ENCODE peak calls at places on chromosomes 6 and 20, in four cellular contexts. X, J, F and Y are unnamed samples.

GRCh38 chr6:79544299-79544927 is 7.2 kb upstream of the LCA5 start:
- DNase-seq in J (no peak), F (no peak), X (no peak), Y (no peak)

GRCh38 chr20:1816384-1817381 is 78.5 kb upstream of the SIRPA start:
- DNase-seq in J (no peak), X (peak), F (no peak), Y (peak)

GRCh38 chr20:23111307-23111943 is 25.3 kb upstream of the CD93 start:
- DNase-seq in X (no peak), F (no peak), J (no peak), Y (no peak)

GRCh38 chr6:73879466-73879865 is 183.5 kb downstream of the CD109 start:
- DNase-seq in J (no peak), F (no peak), X (no peak), Y (no peak)

GRCh38 chr6:149974825-149975224 is 11.1 kb downstream of the ULBP1 start:
- DNase-seq in J (no peak), F (no peak), X (no peak), Y (no peak)

GRCh38 chr20:64232794-64233193 is 22.8 kb upstream of the PCMTD2 start:
- DNase-seq in X (peak), J (peak), F (no peak), Y (no peak)

GRCh38 chr6:30883476-30883742 is 910 bp upstream of the DDR1 start:
- DNase-seq in J (no peak), F (no peak), X (no peak), Y (no peak)

GRCh38 chr6:3017304-3017703 is 17.6 kb downstream of the NQO2 start:
- DNase-seq in X (no peak), J (no peak), F (no peak), Y (no peak)

GRCh38 chr20:17747431-17747846 is 47.7 kb downstream of the BANF2 start:
- DNase-seq in X (peak), F (no peak), J (no peak), Y (peak)

GRCh38 chr6:39420300-39421265 is 98.1 kb upstream of the KCNK16 start:
- DNase-seq in J (no peak), X (no peak), F (no peak), Y (no peak)

GRCh38 chr6:169779896-169780295 is 28.5 kb downstream of the ERMARD start:
- DNase-seq in X (no peak), J (no peak), F (no peak), Y (no peak)

GRCh38 chr6:155442562-155442961 is 13.1 kb downstream of the NOX3 start:
- DNase-seq in F (no peak), J (no peak), X (no peak), Y (no peak)

GRCh38 chr6:109508166-109508860 is 25.3 kb upstream of the ZBTB24 start:
- DNase-seq in X (no peak), F (no peak), J (peak), Y (no peak)

GRCh38 chr6:88220493-88220892 is 54.3 kb upstream of the CNR1 start:
- DNase-seq in F (no peak), J (peak), X (peak), Y (peak)

GRCh38 chr6:28742668-28743270 is 181.0 kb downstream of the TRIM27 start:
- DNase-seq in J (no peak), F (no peak), X (peak), Y (peak)

GRCh38 chr20:21808863-21809664 is 103.6 kb downstream of the PAX1 start:
- DNase-seq in F (no peak), X (peak), J (peak), Y (peak)

GRCh38 chr20:61420056-61420455 is 168.0 kb downstream of the CDH4 start:
- DNase-seq in J (no peak), X (no peak), F (no peak), Y (no peak)

GRCh38 chr6:38564301-38564700 is 75.4 kb downstream of the BTBD9 start:
- DNase-seq in F (no peak), X (no peak), J (no peak), Y (no peak)

GRCh38 chr20:5127859-5128409 is 1.1 kb downstream of the CDS2 start:
- DNase-seq in F (no peak), J (no peak), X (no peak), Y (no peak)

GRCh38 chr20:1537731-1538058 is 19.8 kb downstream of the SIRPD start:
- DNase-seq in X (no peak), F (no peak), J (no peak), Y (no peak)

GRCh38 chr20:56941101-56941686 is 312.1 kb downstream of the TFAP2C start:
- DNase-seq in X (no peak), F (no peak), J (no peak), Y (no peak)

GRCh38 chr20:62350098-62350628 is 16.9 kb downstream of the LAMA5 start:
- DNase-seq in X (peak), J (peak), F (no peak), Y (peak)

GRCh38 chr6:42045538-42046460 is 4.5 kb upstream of the TAF8 start:
- DNase-seq in X (peak), F (peak), J (peak), Y (peak)

GRCh38 chr20:63268256-63268655 is 4.4 kb upstream of the ARFGAP1 start:
- DNase-seq in J (peak), X (no peak), F (no peak), Y (no peak)

GRCh38 chr20:42364446-42364845 is 746.3 kb upstream of the CHD6 start:
- DNase-seq in J (no peak), X (no peak), F (no peak), Y (no peak)
- H3K27ac ChIP-seq in J (no peak), X (no peak), F (no peak), Y (no peak)

DNA sequence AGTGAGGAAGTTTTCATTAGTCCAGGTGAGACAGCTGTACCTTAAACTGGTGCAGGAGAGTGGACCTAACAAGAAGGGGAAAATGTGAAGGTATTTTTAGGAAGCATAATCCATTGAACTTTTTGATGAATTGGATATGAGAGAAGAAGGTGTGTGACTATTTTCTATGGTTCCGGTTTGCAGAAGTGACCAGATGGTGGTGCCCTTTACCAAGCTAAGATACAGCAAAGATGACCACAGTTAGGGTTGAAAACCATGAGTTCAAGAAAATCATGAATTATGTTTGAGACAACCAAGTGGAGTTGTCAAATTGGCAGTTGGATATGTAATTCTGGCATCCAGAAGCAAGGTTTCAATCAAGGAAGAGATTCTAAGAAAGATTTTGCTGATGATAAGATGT is 61.9 kb upstream of the NRSN1 start:
- DNase-seq in X (peak), J (peak), F (no peak), Y (no peak)
- TF ChIP-seq CTCF in X (peak), J (peak), F (no peak), Y (peak)

DNA sequence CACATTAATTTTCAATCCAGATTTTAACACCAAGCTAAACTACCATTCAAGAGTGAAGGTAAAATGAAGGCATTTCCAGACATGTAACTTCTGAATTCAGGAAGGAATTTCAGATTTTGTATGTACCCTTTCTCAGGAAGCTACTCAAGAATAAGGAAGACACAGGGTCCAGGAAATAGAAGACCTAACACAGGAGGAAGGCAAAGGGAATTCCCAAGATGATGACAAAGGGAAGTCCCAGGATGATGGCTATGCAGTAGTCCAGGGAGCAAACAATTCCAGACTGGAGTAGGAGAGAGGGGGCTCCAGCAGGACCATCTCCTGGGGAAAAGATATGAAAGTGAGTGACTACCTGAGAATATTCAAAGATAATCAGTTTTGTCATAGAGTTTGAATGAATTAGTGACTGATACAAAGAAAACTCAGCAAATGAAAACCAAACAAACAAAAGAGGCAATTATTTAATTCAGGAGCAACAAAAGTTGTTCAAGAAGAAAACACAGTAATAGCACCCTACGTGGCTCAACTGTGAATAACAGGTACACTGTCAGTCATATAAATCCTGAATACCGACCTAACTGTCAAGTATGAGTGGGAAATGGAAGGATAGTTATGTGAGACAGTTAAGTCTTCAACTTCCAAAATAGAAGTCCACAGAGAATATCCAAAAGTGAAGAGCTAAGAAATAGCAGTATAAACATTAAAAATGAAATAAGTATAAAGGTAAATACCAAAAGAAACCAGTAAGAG is 4.0 kb downstream of the RNF24 start:
- DNase-seq in F (no peak), J (no peak), X (no peak), Y (no peak)
- H3K27ac ChIP-seq in F (no peak), J (no peak), X (no peak), Y (no peak)

DNA sequence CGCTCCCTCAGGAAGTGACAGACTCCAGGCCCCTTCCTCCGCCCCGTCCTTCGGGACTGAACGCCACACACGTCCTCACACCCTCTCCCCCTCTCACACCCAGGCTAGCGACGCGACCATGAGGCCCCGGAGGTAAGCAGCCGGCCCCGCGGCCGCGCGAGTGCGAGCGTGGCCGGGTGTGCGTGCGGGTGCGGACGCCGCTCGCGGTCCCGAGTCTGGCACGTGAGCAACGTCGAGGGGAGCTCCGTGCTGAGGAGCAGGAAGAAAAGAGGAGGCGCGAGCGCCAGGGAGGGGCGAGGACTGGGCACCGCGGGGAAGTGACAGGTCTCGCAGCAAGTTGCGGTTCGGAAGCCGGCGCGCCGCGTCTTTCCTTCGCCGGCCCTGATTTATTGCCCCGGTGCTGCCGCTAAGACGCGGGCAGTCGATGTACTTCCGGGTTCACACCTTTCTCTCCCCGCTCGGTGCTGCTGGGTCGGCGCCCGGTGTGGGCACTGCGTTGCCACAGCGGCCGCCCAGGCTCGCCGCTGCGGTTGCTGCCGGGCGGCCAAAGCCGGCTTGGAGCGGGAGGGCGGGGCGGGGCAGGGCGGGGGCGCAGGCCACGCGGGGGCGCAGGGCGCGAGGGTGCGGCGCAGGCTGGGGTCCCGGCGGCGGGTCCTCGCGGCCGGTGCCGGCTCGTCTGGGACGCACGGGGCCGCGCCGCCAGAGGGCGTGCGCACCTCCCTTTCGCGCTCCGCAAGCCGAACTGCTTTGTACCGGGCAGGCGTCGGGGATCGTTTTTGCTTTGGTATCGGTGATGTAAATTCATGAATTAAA is 15.8 kb upstream of the LIN28B start:
- DNase-seq in F (no peak), J (peak), X (no peak), Y (peak)
- TF ChIP-seq CTCF in F (no peak), J (no peak), X (no peak), Y (peak)

GRCh38 chr6:17470209-17470952 is 77.0 kb downstream of the CAP2 start:
- DNase-seq in F (no peak), X (no peak), J (no peak), Y (no peak)
- H3K27ac ChIP-seq in F (no peak), X (peak), J (no peak), Y (no peak)